ENCODE peak calls at places on chromosomes 4 and X, in four cellular contexts. F is upper lobe of right lung, T is tibial artery, N is left lung. A is an unnamed sample. For H3K36me3, the result is how much of the 10 kb centered on the place peaks cover.

GRCh38 chrX:122565952-122566351 is 618.1 kb upstream of the GRIA3 start:
- DNase-seq in F (no peak), T (no peak), N (no peak), A (peak)

GRCh38 chrX:69136546-69137331 is 28.5 kb downstream of the PJA1 start:
- DNase-seq in N (no peak), T (no peak), F (no peak), A (no peak)

GRCh38 chrX:107673933-107674479 is 45.7 kb downstream of the PRPS1 start:
- DNase-seq in F (peak), T (peak), N (peak), A (peak)

GRCh38 chrX:1424452-1424851 is 28.3 kb downstream of the ASMTL start:
- DNase-seq in N (no peak), T (no peak), F (peak), A (no peak)

GRCh38 chr4:83644677-83645639 is 109.0 kb downstream of the GPAT3 start:
- DNase-seq in T (no peak), F (no peak), N (no peak), A (peak)

GRCh38 chr4:73730292-73730691 is 10.1 kb upstream of the CXCL8 start:
- DNase-seq in F (no peak), N (no peak), T (no peak), A (no peak)

GRCh38 chr4:41256740-41257256 is at the start of gene UCHL1:
- DNase-seq in N (peak), T (peak), F (no peak), A (peak)

GRCh38 chr4:67371563-67371962 is 173.7 kb downstream of the CENPC start:
- DNase-seq in T (no peak), N (no peak), F (no peak), A (no peak)

GRCh38 chrX:54076903-54077302 is 32.6 kb upstream of the PHF8 start:
- DNase-seq in T (no peak), N (no peak), F (no peak), A (no peak)

GRCh38 chrX:31331928-31332327 is 260.1 kb upstream of the FTHL17 start:
- DNase-seq in T (no peak), N (no peak), F (no peak), A (peak)

GRCh38 chr4:152698012-152698499 is 18.3 kb upstream of the TMEM154 start:
- DNase-seq in N (no peak), T (no peak), F (no peak), A (no peak)

GRCh38 chr4:94603170-94603747 is 151.5 kb downstream of the PDLIM5 start:
- DNase-seq in T (peak), N (no peak), F (no peak), A (no peak)

GRCh38 chr4:52350926-52351325 is 299.8 kb downstream of the SPATA18 start:
- DNase-seq in T (no peak), N (no peak), F (no peak), A (no peak)

GRCh38 chr4:114076865-114077264 is 97.4 kb upstream of the ARSJ start:
- DNase-seq in T (no peak), N (no peak), F (no peak), A (no peak)

GRCh38 chr4:102321260-102321991 is 23.9 kb downstream of the SLC39A8 start:
- DNase-seq in T (no peak), N (no peak), F (no peak), A (no peak)

GRCh38 chrX:110851780-110852179 is 56.2 kb upstream of the CHRDL1 start:
- DNase-seq in F (no peak), N (no peak), T (no peak), A (peak)

GRCh38 chr4:1357356-1358248 is 10.6 kb downstream of the UVSSA start:
- DNase-seq in N (peak), F (no peak), T (no peak), A (no peak)

GRCh38 chr4:107665001-107665400 is 55.0 kb downstream of the PAPSS1 start:
- DNase-seq in T (no peak), N (no peak), F (no peak), A (no peak)

GRCh38 chrX:110182362-110182761 is 135.5 kb downstream of the AMMECR1 start:
- DNase-seq in F (no peak), T (no peak), N (no peak), A (no peak)

GRCh38 chrX:129695535-129695934 is 40.8 kb upstream of the APLN start:
- DNase-seq in T (no peak), N (no peak), F (no peak), A (no peak)

GRCh38 chr4:5370286-5370685 is 319.0 kb downstream of the STK32B start:
- DNase-seq in F (no peak), N (no peak), T (no peak), A (no peak)

GRCh38 chr4:29704059-29704458 is 1016.1 kb upstream of the PCDH7 start:
- DNase-seq in N (no peak), T (no peak), F (no peak), A (no peak)

GRCh38 chrX:38221391-38221929 is 789 bp upstream of the SRPX start:
- DNase-seq in F (no peak), N (no peak), T (no peak), A (no peak)

GRCh38 chr4:77120888-77121508 is 36.0 kb upstream of the CCNG2 start:
- DNase-seq in N (no peak), F (no peak), T (no peak), A (peak)

GRCh38 chr4:80360900-80361299 is 25.4 kb downstream of the CFAP299 start:
- DNase-seq in N (no peak), T (no peak), F (no peak), A (no peak)

GRCh38 chr4:102244878-102245535 is 100.3 kb downstream of the SLC39A8 start:
- DNase-seq in F (no peak), T (no peak), N (peak), A (no peak)

GRCh38 chr4:137749466-137749865 is 217.2 kb upstream of the PCDH18 start:
- DNase-seq in N (no peak), F (no peak), T (no peak), A (no peak)

GRCh38 chr4:16659120-16659519 is 239.3 kb downstream of the LDB2 start:
- DNase-seq in T (no peak), N (no peak), F (no peak), A (no peak)

GRCh38 chr4:23888421-23889319 is 1.2 kb downstream of the PPARGC1A start:
- DNase-seq in F (no peak), T (peak), N (no peak), A (no peak)

GRCh38 chrX:65668362-65669310 is 1.2 kb downstream of the MSN start:
- DNase-seq in N (peak), F (peak), T (peak), A (no peak)

GRCh38 chrX:65673857-65674350 is 6.5 kb downstream of the MSN start:
- DNase-seq in F (no peak), T (no peak), N (no peak), A (no peak)

GRCh38 chrX:65671286-65671685 is 3.8 kb downstream of the MSN start:
- DNase-seq in F (no peak), N (no peak), T (no peak), A (no peak)

GRCh38 chrX:65674351-65674893 is 7.0 kb downstream of the MSN start:
- DNase-seq in T (no peak), F (no peak), N (no peak), A (no peak)

GRCh38 chrX:65671966-65672365 is 4.5 kb downstream of the MSN start:
- DNase-seq in N (no peak), F (no peak), T (no peak), A (no peak)
- H3K36me3 ChIP-seq in N (under half), F (under half), T (under half), A (under half)

DNA sequence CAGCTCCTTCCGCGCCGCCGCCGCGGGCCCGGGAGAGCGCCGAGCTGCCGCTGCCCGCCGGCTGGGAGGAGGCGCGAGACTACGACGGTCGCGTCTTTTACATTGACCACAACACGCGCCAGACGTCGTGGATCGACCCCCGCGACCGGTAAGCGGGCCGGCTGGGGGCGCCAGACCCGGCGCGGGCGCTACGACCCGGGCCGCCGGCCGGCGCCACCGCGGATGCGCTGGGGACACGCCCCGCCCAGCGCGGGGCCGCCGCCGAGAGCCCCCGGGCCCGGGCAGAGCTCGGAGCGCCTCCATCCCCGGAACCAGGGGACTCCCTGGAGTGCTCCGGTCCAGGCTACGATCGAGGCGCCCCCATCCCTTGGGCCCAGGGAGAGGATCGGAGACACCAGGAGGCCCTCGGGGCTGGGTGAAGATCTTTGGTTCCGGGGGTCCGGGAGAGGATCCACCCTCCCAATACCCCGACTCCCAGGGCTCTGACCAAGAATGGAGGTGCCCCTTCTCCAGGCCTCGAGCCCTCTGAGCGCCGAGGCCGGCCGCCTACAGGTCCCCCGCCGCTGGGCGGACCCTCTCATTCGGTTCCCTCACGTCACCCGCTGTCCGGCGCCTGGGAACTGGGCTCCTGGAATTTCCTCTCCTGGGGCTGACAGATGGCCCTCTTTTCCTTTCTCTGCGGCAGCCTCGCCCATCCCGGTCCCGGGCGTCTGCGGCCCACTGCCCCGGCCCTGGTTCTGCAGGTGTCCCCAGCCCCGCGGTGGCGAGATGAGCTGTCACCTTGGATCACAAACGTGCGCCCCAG is 48.8 kb downstream of the CLDN34 start:
- DNase-seq in F (peak), N (peak), T (peak), A (peak)
- H3K27ac ChIP-seq in F (peak), N (peak), T (peak), A (peak)

GRCh38 chrX:120840826-120841225 is 34.8 kb downstream of the CT47B1 start:
- DNase-seq in T (no peak), F (no peak), N (no peak), A (no peak)
- TF ChIP-seq CTCF in T (no peak), F (no peak), N (no peak), A (no peak)

DNA sequence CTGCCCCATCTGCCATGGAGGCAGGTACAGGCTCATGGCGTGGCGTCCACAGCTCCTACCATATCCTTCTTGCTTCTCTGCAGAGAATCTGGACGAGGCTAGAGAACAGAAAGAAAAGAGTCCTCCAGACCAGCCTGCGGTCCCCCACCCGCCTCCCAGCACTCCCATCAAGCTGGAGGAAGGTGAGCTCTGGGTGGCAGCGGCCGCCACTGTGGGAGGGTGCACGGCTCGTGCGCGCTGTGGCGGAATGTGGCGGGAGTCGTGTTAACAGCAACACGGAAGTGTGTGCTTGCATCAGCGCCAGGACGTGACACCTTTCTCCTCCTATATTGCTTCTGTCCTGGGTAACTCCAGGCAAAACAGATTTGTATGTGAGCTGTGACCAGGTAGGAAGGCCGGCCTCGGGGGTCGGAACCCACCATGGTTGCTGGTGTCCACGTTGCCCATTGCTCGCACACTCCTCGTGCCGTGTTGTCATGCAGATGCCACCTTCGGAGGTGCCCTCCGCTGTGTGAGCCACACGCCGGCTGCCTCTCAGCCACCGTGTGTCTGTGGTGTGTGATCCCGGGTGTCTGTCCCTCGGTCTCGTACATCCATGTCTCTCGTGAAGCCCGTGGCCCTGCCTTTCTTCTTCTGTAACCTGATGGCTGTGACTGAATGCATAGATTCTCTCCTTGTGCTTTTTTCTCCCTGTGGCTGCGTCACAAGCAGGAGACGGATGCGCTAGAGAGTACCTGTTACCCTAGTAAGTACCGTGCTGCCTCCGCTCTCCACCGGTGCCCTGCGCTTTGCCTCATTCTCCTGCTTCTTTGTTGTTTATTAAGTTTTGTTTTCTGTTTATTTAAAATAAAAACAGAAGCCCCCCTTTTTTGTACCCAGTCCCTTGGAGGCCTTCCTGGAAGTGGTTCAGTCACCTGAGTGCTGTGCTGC is 37.0 kb downstream of the NOP14 start:
- DNase-seq in F (peak), N (no peak), T (peak), A (peak)
- H3K36me3 ChIP-seq in F (half or more), N (half or more), T (half or more), A (under half)

GRCh38 chr4:14856927-14857220 is 145.4 kb upstream of the CPEB2 start:
- DNase-seq in T (no peak), N (no peak), F (no peak), A (no peak)

GRCh38 chr4:14857986-14858385 is 144.3 kb upstream of the CPEB2 start:
- DNase-seq in T (no peak), F (no peak), N (no peak), A (no peak)

GRCh38 chr4:14856076-14856926 is 146.0 kb upstream of the CPEB2 start:
- DNase-seq in T (peak), N (no peak), F (no peak), A (peak)

GRCh38 chr4:14855719-14856075 is 146.6 kb upstream of the CPEB2 start:
- DNase-seq in N (no peak), T (no peak), F (no peak), A (no peak)

DNA sequence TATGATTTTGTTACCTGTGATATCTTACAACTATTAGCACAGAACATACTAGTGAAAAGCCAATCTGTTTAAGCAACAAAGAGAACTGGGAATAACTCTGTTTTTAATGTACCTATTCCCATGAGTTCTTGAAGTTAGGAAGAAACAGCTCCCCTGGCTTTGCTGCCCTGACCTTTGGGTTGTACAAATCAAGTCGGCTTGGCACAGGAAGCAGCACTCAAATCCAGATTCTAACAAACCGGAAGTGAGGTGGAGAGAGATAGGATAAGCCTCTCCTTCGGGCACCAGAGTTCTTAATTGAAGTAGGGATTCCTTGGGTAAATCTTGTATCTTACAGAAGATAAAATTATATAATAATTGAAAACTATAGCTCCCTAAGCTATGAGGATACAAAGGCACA is 144.8 kb upstream of the CPEB2 start:
- DNase-seq in F (no peak), N (no peak), T (no peak), A (no peak)
- H3K27ac ChIP-seq in F (no peak), N (no peak), T (peak), A (no peak)

GRCh38 chr4:26069218-26069617 is 155.2 kb downstream of the SMIM20 start:
- DNase-seq in T (no peak), N (no peak), F (no peak), A (no peak)
- TF ChIP-seq CTCF in T (no peak), N (peak), F (peak), A (peak)

GRCh38 chr4:118738090-118738489 is 52.9 kb downstream of the METTL14 start:
- DNase-seq in F (no peak), T (no peak), N (no peak), A (no peak)
- H3K36me3 ChIP-seq in F (half or more), T (half or more), N (half or more), A (under half)

GRCh38 chr4:7275490-7276154 is 83.3 kb downstream of the SORCS2 start:
- DNase-seq in F (no peak), N (no peak), T (no peak), A (no peak)
- H3K27ac ChIP-seq in F (no peak), N (no peak), T (no peak), A (no peak)

GRCh38 chr4:39078829-39079228 is 16.8 kb downstream of the KLHL5 start:
- DNase-seq in T (no peak), F (no peak), N (no peak), A (no peak)
- TF ChIP-seq CTCF in T (no peak), F (no peak), N (no peak), A (no peak)